ENCODE peak calls at places on chromosomes 16 and 17, in five cellular contexts. C, Q, J, P and N are unnamed samples.

GRCh38 chr16:57628782-57629181 is 352 bp downstream of the ADGRG1 start:
- DNase-seq in P (no peak), J (no peak), Q (no peak), C (no peak), N (no peak)

GRCh38 chr17:7579839-7580630 is 597 bp downstream of the CD68 start:
- DNase-seq in P (no peak), Q (no peak), J (no peak), C (no peak), N (no peak)

GRCh38 chr17:53141731-53142130 is 681.0 kb upstream of the KIF2B start:
- DNase-seq in J (no peak), P (no peak), C (no peak), Q (no peak), N (no peak)

GRCh38 chr17:55577011-55577586 is 65.8 kb upstream of the SMIM36 start:
- DNase-seq in P (no peak), C (no peak), J (peak; percentile 14), Q (no peak), N (no peak)

GRCh38 chr17:72165202-72165972 is 44.6 kb downstream of the SOX9 start:
- DNase-seq in P (no peak), Q (no peak), C (no peak), J (no peak), N (no peak)

GRCh38 chr17:47295037-47295873 is 28.5 kb upstream of the EFCAB13 start:
- DNase-seq in Q (peak; percentile 34), C (no peak), J (no peak), P (no peak), N (no peak)

GRCh38 chr17:62824290-62825135 is 16.4 kb upstream of the MARCHF10 start:
- DNase-seq in P (no peak), C (no peak), Q (no peak), J (no peak), N (no peak)

GRCh38 chr17:76643553-76644148 is at the start of gene ST6GALNAC1:
- DNase-seq in C (no peak), P (no peak), Q (no peak), J (peak; percentile 14), N (no peak)

GRCh38 chr16:57764006-57764340 is 28.4 kb downstream of the KATNB1 start:
- DNase-seq in P (no peak), J (no peak), Q (no peak), C (no peak), N (no peak)

GRCh38 chr16:89217138-89217387 is 440 bp upstream of the ZNF778 start:
- DNase-seq in J (no peak), P (no peak), Q (no peak), C (no peak), N (no peak)

GRCh38 chr17:76820523-76820922 is 47.7 kb upstream of the MGAT5B start:
- DNase-seq in J (no peak), P (no peak), Q (no peak), C (no peak), N (no peak)